ENCODE peak calls at places on chromosomes 6 and 20, in seven cellular contexts. Z is pons, J is HTR-8/SVneo, R is endothelial cell of umbilical vein, B is lower leg skin, I is GM20000, L is adrenal gland. G is an unnamed sample.

GRCh38 chr6:53982361-53983050 is 128.7 kb upstream of the MLIP start:
- DNase-seq in I (no peak), J (no peak), R (no peak), B (no peak), L (no peak), Z (no peak), G (no peak)

GRCh38 chr20:539848-540247 is 3.7 kb downstream of the CSNK2A1 start:
- DNase-seq in B (no peak), I (no peak), L (no peak), R (peak), Z (no peak), J (peak), G (peak)

GRCh38 chr6:139402935-139403386 is 28.5 kb upstream of the CITED2 start:
- DNase-seq in I (no peak), B (no peak), J (no peak), Z (no peak), L (no peak), R (peak), G (peak)

GRCh38 chr6:111793711-111794111 is 79.5 kb downstream of the FYN start:
- DNase-seq in Z (no peak), L (no peak), I (peak), J (no peak), R (no peak), B (no peak), G (no peak)

GRCh38 chr6:151679081-151679480 is 128.4 kb upstream of the ESR1 start:
- DNase-seq in B (peak), R (no peak), Z (no peak), I (no peak), L (no peak), J (no peak), G (no peak)

GRCh38 chr6:113856571-113857564 is at the start of gene MARCKS:
- DNase-seq in L (peak), R (peak), I (peak), Z (peak), B (peak), J (peak), G (peak)

GRCh38 chr6:166761801-166762200 is 134.8 kb upstream of the RPS6KA2 start:
- DNase-seq in J (no peak), R (no peak), I (no peak), L (no peak), B (no peak), Z (no peak), G (no peak)

GRCh38 chr20:35992713-35993335 is 24.4 kb downstream of the CNBD2 start:
- DNase-seq in B (peak), L (peak), Z (peak), R (peak), I (peak), J (peak), G (no peak)

GRCh38 chr6:147022041-147022440 is 182.2 kb upstream of the STXBP5 start:
- DNase-seq in B (no peak), R (no peak), J (no peak), L (no peak), Z (no peak), I (no peak), G (no peak)

GRCh38 chr20:31712112-31712553 is 10.5 kb downstream of the BCL2L1 start:
- DNase-seq in L (no peak), R (no peak), I (no peak), J (no peak), Z (peak), B (no peak), G (no peak)

GRCh38 chr6:33690766-33691165 is 20.7 kb downstream of the UQCC2 start:
- DNase-seq in J (no peak), Z (no peak), R (no peak), I (no peak), L (no peak), B (no peak), G (no peak)

GRCh38 chr20:7499201-7499600 is 441.1 kb downstream of the HAO1 start:
- DNase-seq in I (no peak), L (no peak), Z (no peak), R (peak), J (no peak), B (no peak), G (no peak)

GRCh38 chr6:126143650-126144260 is 157.4 kb downstream of the TRMT11 start:
- DNase-seq in I (no peak), J (no peak), B (no peak), R (no peak), L (no peak), Z (peak), G (no peak)